ENCODE peak calls at places on chromosome 6, in six cellular contexts. One of them, this sample, is unnamed. For H3K4me1, the result is how much of the 10 kb centered on the place peaks cover.

GRCh38 chr6:132687306-132687705 is 26.5 kb downstream of the VNN1 start:
- DNase-seq in IMR-90: peak
- DNase-seq in trophoblast cell: peak
- DNase-seq in H9: no peak
- DNase-seq in neuronal stem cell: no peak
- DNase-seq in mesenchymal stem cell: peak
- DNase-seq in this sample: no peak

GRCh38 chr6:156655267-156655918 is 121.8 kb upstream of the ARID1B start:
- DNase-seq in IMR-90: no peak
- DNase-seq in trophoblast cell: no peak
- DNase-seq in H9: peak
- DNase-seq in neuronal stem cell: no peak
- DNase-seq in mesenchymal stem cell: no peak
- DNase-seq in this sample: peak

GRCh38 chr6:113631616-113632015 is 225.5 kb upstream of the MARCKS start:
- DNase-seq in IMR-90: no peak
- DNase-seq in trophoblast cell: no peak
- DNase-seq in H9: no peak
- DNase-seq in neuronal stem cell: no peak
- DNase-seq in mesenchymal stem cell: no peak
- DNase-seq in this sample: no peak

GRCh38 chr6:145816392-145816791 is 1.8 kb upstream of the FBXO30 start:
- DNase-seq in IMR-90: no peak
- DNase-seq in trophoblast cell: no peak
- DNase-seq in H9: no peak
- DNase-seq in neuronal stem cell: no peak
- DNase-seq in mesenchymal stem cell: no peak
- DNase-seq in this sample: no peak

GRCh38 chr6:95529762-95530161 is 47.6 kb upstream of the MANEA start:
- DNase-seq in IMR-90: no peak
- DNase-seq in trophoblast cell: no peak
- DNase-seq in H9: no peak
- DNase-seq in neuronal stem cell: no peak
- DNase-seq in mesenchymal stem cell: no peak
- DNase-seq in this sample: no peak

GRCh38 chr6:81237226-81237625 is 515.3 kb downstream of the TENT5A start:
- DNase-seq in IMR-90: no peak
- DNase-seq in trophoblast cell: no peak
- DNase-seq in H9: no peak
- DNase-seq in neuronal stem cell: no peak
- DNase-seq in mesenchymal stem cell: no peak
- DNase-seq in this sample: no peak

GRCh38 chr6:3748208-3748701 is 3.3 kb downstream of the PXDC1 start:
- DNase-seq in IMR-90: peak
- DNase-seq in trophoblast cell: peak
- DNase-seq in H9: peak
- DNase-seq in neuronal stem cell: peak
- DNase-seq in mesenchymal stem cell: peak
- DNase-seq in this sample: peak

GRCh38 chr6:131900231-131900630 is 50.9 kb downstream of the CCN2 start:
- DNase-seq in IMR-90: no peak
- DNase-seq in trophoblast cell: no peak
- DNase-seq in H9: peak
- DNase-seq in neuronal stem cell: no peak
- DNase-seq in mesenchymal stem cell: no peak
- DNase-seq in this sample: no peak

GRCh38 chr6:55953384-55953783 is 78.0 kb upstream of the BMP5 start:
- DNase-seq in IMR-90: peak
- DNase-seq in trophoblast cell: no peak
- DNase-seq in H9: no peak
- DNase-seq in neuronal stem cell: no peak
- DNase-seq in mesenchymal stem cell: peak
- DNase-seq in this sample: no peak

GRCh38 chr6:16276991-16277981 is 38.9 kb downstream of the GMPR start:
- DNase-seq in IMR-90: peak
- DNase-seq in trophoblast cell: peak
- DNase-seq in H9: peak
- DNase-seq in neuronal stem cell: peak
- DNase-seq in mesenchymal stem cell: peak
- DNase-seq in this sample: peak

GRCh38 chr6:22651731-22652130 is 82.4 kb downstream of the HDGFL1 start:
- DNase-seq in IMR-90: no peak
- DNase-seq in trophoblast cell: no peak
- DNase-seq in H9: no peak
- DNase-seq in neuronal stem cell: no peak
- DNase-seq in mesenchymal stem cell: no peak
- DNase-seq in this sample: no peak
- H2BK120ac ChIP-seq in IMR-90: no peak
- H2BK120ac ChIP-seq in trophoblast cell: no peak
- H2BK120ac ChIP-seq in H9: no peak
- H2BK120ac ChIP-seq in neuronal stem cell: no peak
- H2BK120ac ChIP-seq in mesenchymal stem cell: no peak
- H2BK120ac ChIP-seq in this sample: no peak

GRCh38 chr6:110356778-110357177 is 1.4 kb downstream of the METTL24 start:
- DNase-seq in IMR-90: no peak
- DNase-seq in trophoblast cell: no peak
- DNase-seq in H9: peak
- DNase-seq in neuronal stem cell: no peak
- DNase-seq in mesenchymal stem cell: no peak
- DNase-seq in this sample: peak
- H2AK5ac ChIP-seq in IMR-90: no peak
- H2AK5ac ChIP-seq in trophoblast cell: peak
- H2AK5ac ChIP-seq in H9: no peak
- H2AK5ac ChIP-seq in neuronal stem cell: no peak
- H2AK5ac ChIP-seq in mesenchymal stem cell: no peak
- H2AK5ac ChIP-seq in this sample: no peak

GRCh38 chr6:445571-446417 is 54.2 kb downstream of the IRF4 start:
- DNase-seq in IMR-90: no peak
- DNase-seq in trophoblast cell: no peak
- DNase-seq in H9: peak
- DNase-seq in neuronal stem cell: no peak
- DNase-seq in mesenchymal stem cell: no peak
- DNase-seq in this sample: no peak
- H3K4me1 ChIP-seq in IMR-90: under half
- H3K4me1 ChIP-seq in trophoblast cell: under half
- H3K4me1 ChIP-seq in H9: under half
- H3K4me1 ChIP-seq in neuronal stem cell: under half
- H3K4me1 ChIP-seq in mesenchymal stem cell: under half
- H3K4me1 ChIP-seq in this sample: under half

DNA sequence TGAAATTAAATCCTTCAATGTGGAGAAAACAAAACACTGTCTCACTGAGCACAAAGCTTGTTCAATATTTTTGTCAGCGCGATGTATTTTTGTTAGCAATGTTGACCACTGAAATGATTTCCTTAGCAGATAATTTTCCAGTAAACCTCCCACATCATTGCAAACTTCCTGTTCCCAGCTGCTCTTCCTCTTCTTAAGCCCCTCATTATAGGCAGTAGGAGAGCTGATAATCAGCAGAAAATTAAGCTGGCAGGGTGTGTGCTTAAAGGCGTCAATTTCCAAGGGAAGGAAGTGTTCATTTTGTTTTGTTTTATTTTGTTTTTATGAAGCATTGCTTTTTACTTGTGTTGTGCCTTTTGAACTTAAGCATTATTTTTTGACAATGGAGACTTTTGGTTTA is 29.1 kb upstream of the TMEM14A start:
- DNase-seq in IMR-90: no peak
- DNase-seq in trophoblast cell: no peak
- DNase-seq in H9: no peak
- DNase-seq in neuronal stem cell: no peak
- DNase-seq in mesenchymal stem cell: no peak
- DNase-seq in this sample: peak
- H2BK120ac ChIP-seq in IMR-90: no peak
- H2BK120ac ChIP-seq in trophoblast cell: no peak
- H2BK120ac ChIP-seq in H9: no peak
- H2BK120ac ChIP-seq in neuronal stem cell: no peak
- H2BK120ac ChIP-seq in mesenchymal stem cell: no peak
- H2BK120ac ChIP-seq in this sample: no peak

GRCh38 chr6:167795321-167795811 is 31.3 kb upstream of the AFDN start:
- DNase-seq in IMR-90: no peak
- DNase-seq in trophoblast cell: no peak
- DNase-seq in H9: no peak
- DNase-seq in neuronal stem cell: no peak
- DNase-seq in mesenchymal stem cell: no peak
- DNase-seq in this sample: no peak
- H2AK5ac ChIP-seq in IMR-90: no peak
- H2AK5ac ChIP-seq in trophoblast cell: peak
- H2AK5ac ChIP-seq in H9: no peak
- H2AK5ac ChIP-seq in neuronal stem cell: peak
- H2AK5ac ChIP-seq in mesenchymal stem cell: no peak
- H2AK5ac ChIP-seq in this sample: peak

GRCh38 chr6:111565316-111566221 is 40.1 kb downstream of the TRAF3IP2 start:
- DNase-seq in IMR-90: no peak
- DNase-seq in trophoblast cell: no peak
- DNase-seq in H9: peak
- DNase-seq in neuronal stem cell: no peak
- DNase-seq in mesenchymal stem cell: no peak
- DNase-seq in this sample: peak

GRCh38 chr6:111564482-111564945 is 41.2 kb downstream of the TRAF3IP2 start:
- DNase-seq in IMR-90: peak
- DNase-seq in trophoblast cell: no peak
- DNase-seq in H9: no peak
- DNase-seq in neuronal stem cell: no peak
- DNase-seq in mesenchymal stem cell: peak
- DNase-seq in this sample: no peak

GRCh38 chr6:111569951-111570350 is 35.7 kb downstream of the TRAF3IP2 start:
- DNase-seq in IMR-90: no peak
- DNase-seq in trophoblast cell: no peak
- DNase-seq in H9: no peak
- DNase-seq in neuronal stem cell: no peak
- DNase-seq in mesenchymal stem cell: no peak
- DNase-seq in this sample: no peak

GRCh38 chr6:111566222-111566717 is 39.4 kb downstream of the TRAF3IP2 start:
- DNase-seq in IMR-90: peak
- DNase-seq in trophoblast cell: no peak
- DNase-seq in H9: no peak
- DNase-seq in neuronal stem cell: no peak
- DNase-seq in mesenchymal stem cell: no peak
- DNase-seq in this sample: no peak

DNA sequence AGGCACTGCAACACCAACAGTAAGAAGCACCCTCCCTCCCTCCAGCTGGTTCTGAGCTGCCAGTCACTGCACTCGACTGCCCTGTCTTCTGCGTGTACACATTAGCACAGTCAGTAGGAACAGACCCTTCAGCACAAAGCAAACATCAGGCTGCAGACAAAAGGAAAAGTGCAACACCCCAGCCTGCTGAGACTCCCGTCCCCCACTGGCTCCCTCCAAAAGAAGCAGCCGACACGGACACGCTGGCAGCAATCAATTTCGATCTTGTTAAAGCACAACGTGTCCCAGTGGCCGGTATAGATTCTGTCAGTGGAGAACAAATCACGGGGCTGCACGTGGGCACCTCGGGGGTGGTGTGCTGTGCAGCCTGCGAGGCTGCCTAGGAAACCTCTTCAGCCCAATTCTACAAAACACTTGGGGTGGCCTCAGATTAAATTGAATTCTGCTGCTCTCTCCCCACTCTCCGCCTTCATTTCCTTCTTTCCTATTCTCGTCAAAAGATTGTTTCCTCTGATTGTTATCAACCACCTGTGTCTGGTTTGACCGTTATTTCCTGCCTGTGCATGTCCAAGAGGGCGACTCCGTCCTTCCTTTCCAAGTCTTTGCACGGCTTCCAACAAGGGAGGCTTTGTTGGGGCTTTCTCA is 38.7 kb downstream of the TRAF3IP2 start:
- DNase-seq in IMR-90: no peak
- DNase-seq in trophoblast cell: no peak
- DNase-seq in H9: no peak
- DNase-seq in neuronal stem cell: no peak
- DNase-seq in mesenchymal stem cell: no peak
- DNase-seq in this sample: no peak
- H3K4me1 ChIP-seq in IMR-90: under half
- H3K4me1 ChIP-seq in trophoblast cell: under half
- H3K4me1 ChIP-seq in H9: under half
- H3K4me1 ChIP-seq in neuronal stem cell: under half
- H3K4me1 ChIP-seq in mesenchymal stem cell: under half
- H3K4me1 ChIP-seq in this sample: under half

GRCh38 chr6:31007694-31008093 is 2.6 kb upstream of the MUC22 start:
- DNase-seq in IMR-90: peak
- DNase-seq in trophoblast cell: no peak
- DNase-seq in H9: no peak
- DNase-seq in neuronal stem cell: no peak
- DNase-seq in mesenchymal stem cell: peak
- DNase-seq in this sample: no peak

GRCh38 chr6:31005249-31006020 is 4.8 kb upstream of the MUC22 start:
- DNase-seq in IMR-90: no peak
- DNase-seq in trophoblast cell: no peak
- DNase-seq in H9: no peak
- DNase-seq in neuronal stem cell: no peak
- DNase-seq in mesenchymal stem cell: no peak
- DNase-seq in this sample: no peak

GRCh38 chr6:31004794-31005193 is 5.5 kb upstream of the MUC22 start:
- DNase-seq in IMR-90: no peak
- DNase-seq in trophoblast cell: no peak
- DNase-seq in H9: no peak
- DNase-seq in neuronal stem cell: no peak
- DNase-seq in mesenchymal stem cell: no peak
- DNase-seq in this sample: no peak

GRCh38 chr6:31001489-31001888 is 8.8 kb upstream of the MUC22 start:
- DNase-seq in IMR-90: no peak
- DNase-seq in trophoblast cell: no peak
- DNase-seq in H9: no peak
- DNase-seq in neuronal stem cell: no peak
- DNase-seq in mesenchymal stem cell: no peak
- DNase-seq in this sample: no peak

GRCh38 chr6:31004285-31004684 is 6.0 kb upstream of the MUC22 start:
- DNase-seq in IMR-90: no peak
- DNase-seq in trophoblast cell: no peak
- DNase-seq in H9: no peak
- DNase-seq in neuronal stem cell: no peak
- DNase-seq in mesenchymal stem cell: no peak
- DNase-seq in this sample: no peak
- H2BK120ac ChIP-seq in IMR-90: no peak
- H2BK120ac ChIP-seq in trophoblast cell: no peak
- H2BK120ac ChIP-seq in H9: no peak
- H2BK120ac ChIP-seq in neuronal stem cell: no peak
- H2BK120ac ChIP-seq in mesenchymal stem cell: no peak
- H2BK120ac ChIP-seq in this sample: no peak